ENCODE peak calls at places on chromosomes 7 and 10, in eight cellular contexts. G is HCT116, Y is NT2/D1, X is PC-3, N is GM23248, U is H1, B is GM12878, K is IMR-90. O is an unnamed sample. For H3K9me3, the result is how much of the 10 kb centered on the place peaks cover.

GRCh38 chr7:134992626-134993179 is 6.4 kb downstream of the AGBL3 start:
- DNase-seq in N (no peak), K (peak), G (no peak), Y (no peak), B (peak), U (no peak), X (no peak), O (no peak)

GRCh38 chr7:773622-773915 is 46.5 kb upstream of the PRKAR1B start:
- DNase-seq in K (no peak), G (no peak), Y (no peak), N (no peak), U (no peak), X (no peak), B (no peak), O (no peak)

GRCh38 chr7:43639858-43640491 is 57.1 kb downstream of the STK17A start:
- DNase-seq in K (peak), U (no peak), G (no peak), N (peak), Y (peak), B (no peak), X (peak), O (no peak)

GRCh38 chr10:42519079-42519478 is 119.3 kb downstream of the ZNF33B start:
- DNase-seq in X (no peak), N (no peak), B (no peak), Y (no peak), U (no peak), G (no peak), K (no peak), O (no peak)

GRCh38 chr7:88927-89921 is 103.1 kb upstream of the FAM20C start:
- DNase-seq in B (no peak), G (no peak), U (no peak), Y (no peak), N (peak), K (peak), X (peak), O (no peak)

GRCh38 chr7:25066253-25066652 is 58.8 kb downstream of the CYCS start:
- DNase-seq in B (no peak), G (no peak), Y (no peak), N (no peak), K (no peak), X (no peak), U (no peak), O (no peak)

GRCh38 chr10:102604379-102604960 is 39.8 kb upstream of the TRIM8 start:
- DNase-seq in Y (no peak), B (no peak), U (no peak), N (peak), X (peak), K (peak), G (peak), O (no peak)

GRCh38 chr10:127452568-127452967 is 96.5 kb upstream of the NPS start:
- DNase-seq in G (no peak), X (no peak), Y (no peak), B (no peak), N (no peak), U (no peak), K (no peak), O (no peak)

GRCh38 chr10:110373059-110373458 is 68.3 kb upstream of the SMNDC1 start:
- DNase-seq in X (no peak), N (no peak), U (no peak), G (no peak), Y (no peak), K (peak), B (no peak), O (no peak)

GRCh38 chr7:80253653-80254052 is 119.0 kb downstream of the GNAI1 start:
- DNase-seq in B (no peak), X (peak), U (no peak), N (no peak), Y (no peak), G (no peak), K (peak), O (no peak)

GRCh38 chr10:71094712-71095390 is 117.5 kb upstream of the UNC5B start:
- DNase-seq in K (no peak), G (no peak), U (no peak), N (no peak), X (peak), B (no peak), Y (no peak), O (no peak)

GRCh38 chr10:2898509-2898860 is 168.9 kb upstream of the PFKP start:
- DNase-seq in X (no peak), N (no peak), K (no peak), Y (no peak), U (no peak), G (no peak), B (no peak), O (no peak)

GRCh38 chr10:25933653-25934608 is at the start of gene MYO3A:
- DNase-seq in G (no peak), B (no peak), U (no peak), X (no peak), N (no peak), K (no peak), Y (peak), O (no peak)

GRCh38 chr7:99791021-99791420 is 7.0 kb upstream of the CYP3A4 start:
- DNase-seq in Y (no peak), K (peak), B (no peak), X (peak), U (no peak), G (no peak), N (peak), O (no peak)

GRCh38 chr10:60518745-60519144 is 129.1 kb upstream of the ANK3 start:
- DNase-seq in Y (no peak), X (no peak), N (no peak), G (no peak), B (no peak), U (no peak), K (no peak), O (peak)

GRCh38 chr10:103238506-103239252 is 7.0 kb upstream of the RPEL1 start:
- DNase-seq in Y (no peak), U (peak), G (peak), B (no peak), X (peak), K (peak), N (peak), O (no peak)

GRCh38 chr10:103657061-103657591 is 163.6 kb downstream of the NEURL1 start:
- DNase-seq in U (no peak), B (no peak), N (no peak), K (no peak), G (no peak), X (peak), Y (no peak), O (no peak)

GRCh38 chr7:1567893-1568292 is 1.9 kb downstream of the PSMG3 start:
- DNase-seq in Y (no peak), G (no peak), B (no peak), N (peak), K (peak), X (peak), U (no peak), O (no peak)

GRCh38 chr7:130393095-130393494 is 12.8 kb downstream of the CPA1 start:
- DNase-seq in X (no peak), G (no peak), Y (no peak), K (peak), N (peak), B (no peak), U (no peak), O (no peak)

GRCh38 chr7:42193457-42194111 is 43.4 kb downstream of the GLI3 start:
- DNase-seq in X (no peak), U (no peak), G (no peak), B (no peak), K (peak), Y (no peak), N (no peak), O (no peak)

GRCh38 chr7:127751062-127751722 is 99.2 kb downstream of the SND1 start:
- DNase-seq in X (no peak), K (peak), G (no peak), U (no peak), N (peak), Y (no peak), B (no peak), O (no peak)

GRCh38 chr7:137943132-137943551 is 58.7 kb downstream of the CREB3L2 start:
- DNase-seq in U (no peak), K (peak), B (no peak), N (peak), Y (no peak), G (no peak), X (no peak), O (no peak)

GRCh38 chr7:17299477-17299991 is 1.1 kb downstream of the AHR start:
- DNase-seq in X (peak), N (peak), U (no peak), Y (no peak), G (no peak), B (no peak), K (peak), O (no peak)

GRCh38 chr10:99279626-99280111 is 44.0 kb upstream of the HPSE2 start:
- DNase-seq in B (no peak), G (no peak), X (peak), N (peak), U (no peak), Y (no peak), K (peak), O (no peak)

GRCh38 chr7:22866965-22867364 is 44.3 kb upstream of the TOMM7 start:
- DNase-seq in U (no peak), G (no peak), N (peak), B (no peak), X (no peak), Y (no peak), K (peak), O (no peak)

GRCh38 chr7:140423501-140423900 is 19.6 kb downstream of the RAB19 start:
- DNase-seq in U (no peak), B (no peak), K (no peak), N (no peak), X (no peak), Y (no peak), G (no peak), O (no peak)

GRCh38 chr10:59709472-59710125 is at the start of gene SLC16A9:
- DNase-seq in K (peak), N (peak), X (peak), U (peak), G (peak), Y (no peak), B (peak), O (no peak)

GRCh38 chr7:28787116-28787515 is 171.0 kb downstream of the TRIL start:
- DNase-seq in X (no peak), Y (no peak), G (no peak), B (no peak), N (no peak), K (no peak), U (no peak), O (no peak)

GRCh38 chr10:124164252-124164651 is 70.9 kb upstream of the CHST15 start:
- DNase-seq in B (no peak), X (no peak), N (no peak), G (no peak), K (no peak), U (no peak), Y (no peak), O (no peak)

GRCh38 chr7:3439333-3440030 is 138.4 kb downstream of the SDK1 start:
- DNase-seq in B (no peak), N (peak), U (no peak), K (peak), X (peak), Y (no peak), G (no peak), O (no peak)

DNA sequence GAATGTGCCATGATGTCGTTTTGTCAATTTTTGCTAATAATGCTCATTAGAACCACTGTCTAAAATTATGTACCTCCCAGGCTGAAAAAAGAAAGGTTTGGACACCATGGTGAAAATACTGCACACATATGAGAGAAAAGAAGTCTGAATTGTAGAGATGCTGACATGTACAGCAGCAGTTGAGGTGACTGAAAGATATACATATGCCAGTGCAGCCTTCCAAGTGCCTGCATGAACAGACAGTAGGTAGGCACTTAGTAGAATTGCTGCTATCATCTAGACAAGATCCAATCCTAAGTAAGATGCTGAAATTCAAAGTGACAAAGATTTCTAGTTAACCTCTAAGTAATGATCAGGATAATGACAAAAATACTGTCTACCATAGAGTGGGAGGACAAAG is 86.9 kb downstream of the SLC13A1 start:
- DNase-seq in K (no peak), Y (no peak), G (no peak), U (no peak), B (no peak), X (no peak), N (no peak), O (no peak)
- H3K9me3 ChIP-seq in K (under half), Y (under half), G (under half), U (under half), B (under half), X (under half), N (under half), O (under half)

GRCh38 chr10:113127285-113128283 is 177.5 kb downstream of the TCF7L2 start:
- DNase-seq in Y (no peak), K (no peak), B (no peak), G (no peak), X (no peak), U (no peak), N (peak), O (no peak)
- H3K9ac ChIP-seq in Y (peak), K (no peak), B (no peak), G (no peak), X (no peak), U (no peak), N (peak), O (no peak)

DNA sequence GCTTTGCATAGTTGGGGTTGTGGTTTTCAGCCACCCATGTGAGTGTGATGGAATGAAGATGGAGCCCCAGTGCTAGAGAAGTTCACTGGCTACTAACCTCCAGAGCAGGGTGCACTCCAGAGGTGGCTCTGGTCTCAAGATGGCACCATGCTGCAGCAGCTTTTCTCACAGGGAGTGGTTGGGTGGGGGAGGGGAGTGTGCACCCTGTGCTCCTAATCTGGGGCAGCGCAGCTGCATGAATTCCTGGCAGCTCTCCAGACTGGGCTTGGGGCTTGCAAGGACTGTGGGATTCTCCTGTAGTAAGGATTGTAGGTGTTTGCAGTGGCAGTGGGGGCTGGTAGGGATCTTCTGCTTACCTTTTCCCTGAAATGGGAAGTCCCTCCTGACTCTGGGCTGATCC is 23.7 kb downstream of the PHTF2 start:
- DNase-seq in G (no peak), K (no peak), U (no peak), N (no peak), X (no peak), B (no peak), Y (no peak), O (no peak)
- H3K9me3 ChIP-seq in G (under half), K (under half), U (under half), N (under half), X (under half), B (half or more), Y (under half), O (under half)

DNA sequence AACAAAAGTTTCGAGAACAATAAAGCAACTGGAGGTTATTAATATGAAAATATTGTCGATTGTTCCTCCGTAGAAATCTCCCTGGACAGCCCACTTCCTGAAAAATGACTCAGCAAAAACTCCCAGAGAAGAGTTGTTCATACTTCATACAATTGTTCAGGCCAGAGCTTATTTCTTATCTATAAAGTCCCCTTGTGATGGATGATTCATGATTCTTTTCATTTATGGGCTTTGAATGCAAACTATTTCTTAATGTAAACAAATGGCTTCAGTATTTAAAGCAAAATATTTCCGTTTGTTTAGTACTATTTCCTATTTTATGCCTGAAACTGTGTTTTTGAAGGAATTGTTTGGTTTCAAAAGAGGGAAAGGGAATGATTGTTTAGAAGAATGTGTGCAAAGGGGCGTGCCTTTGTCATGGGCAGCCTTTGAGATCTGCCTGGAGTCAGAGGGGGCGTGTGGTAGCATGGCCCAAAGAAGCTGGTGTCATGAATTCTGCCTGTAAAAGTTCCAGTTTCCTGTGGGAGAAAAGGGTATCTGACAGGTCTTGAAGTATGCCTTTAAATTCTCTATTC is 26.2 kb upstream of the EXOC6 start:
- DNase-seq in K (peak), Y (no peak), G (no peak), B (no peak), X (peak), U (no peak), N (peak), O (peak)
- H3K9ac ChIP-seq in K (peak), Y (no peak), G (no peak), B (no peak), X (peak), U (no peak), N (no peak), O (no peak)

GRCh38 chr10:118775478-118775877 is 20.7 kb upstream of the CACUL1 start:
- DNase-seq in X (no peak), G (no peak), K (no peak), U (no peak), B (no peak), N (peak), Y (no peak), O (no peak)

GRCh38 chr10:118781536-118781935 is 26.8 kb upstream of the CACUL1 start:
- DNase-seq in K (no peak), G (no peak), N (no peak), X (no peak), B (no peak), U (no peak), Y (no peak), O (no peak)

GRCh38 chr10:118776960-118777359 is 22.2 kb upstream of the CACUL1 start:
- DNase-seq in B (no peak), G (no peak), X (no peak), K (no peak), Y (no peak), U (no peak), N (no peak), O (no peak)

GRCh38 chr10:118776033-118776432 is 21.3 kb upstream of the CACUL1 start:
- DNase-seq in K (no peak), G (no peak), Y (no peak), X (no peak), N (no peak), B (no peak), U (no peak), O (no peak)

DNA sequence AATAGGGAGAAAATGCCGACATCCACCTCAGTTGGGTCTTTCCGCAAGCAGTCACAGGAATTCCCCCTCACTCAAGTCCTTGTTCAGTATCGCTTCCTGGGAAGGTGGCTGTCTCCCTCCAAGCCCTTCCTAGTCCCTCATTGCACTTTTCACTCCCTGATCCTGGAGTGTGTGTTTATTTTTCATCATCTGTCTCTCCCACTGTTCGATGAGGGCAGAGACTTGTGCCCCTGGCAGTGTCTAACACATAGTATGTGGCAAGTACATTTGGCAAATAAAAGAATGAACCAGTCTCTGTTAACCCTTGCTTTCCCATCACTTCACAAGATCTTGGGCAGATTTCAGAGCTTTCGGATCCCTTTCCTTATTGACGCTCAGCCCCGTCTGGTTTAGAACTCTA is 24.0 kb upstream of the CACUL1 start:
- DNase-seq in K (no peak), G (no peak), X (no peak), Y (no peak), U (no peak), B (no peak), N (no peak), O (no peak)
- H3K9me3 ChIP-seq in K (under half), G (under half), X (under half), Y (under half), U (under half), B (under half), N (under half), O (under half)

DNA sequence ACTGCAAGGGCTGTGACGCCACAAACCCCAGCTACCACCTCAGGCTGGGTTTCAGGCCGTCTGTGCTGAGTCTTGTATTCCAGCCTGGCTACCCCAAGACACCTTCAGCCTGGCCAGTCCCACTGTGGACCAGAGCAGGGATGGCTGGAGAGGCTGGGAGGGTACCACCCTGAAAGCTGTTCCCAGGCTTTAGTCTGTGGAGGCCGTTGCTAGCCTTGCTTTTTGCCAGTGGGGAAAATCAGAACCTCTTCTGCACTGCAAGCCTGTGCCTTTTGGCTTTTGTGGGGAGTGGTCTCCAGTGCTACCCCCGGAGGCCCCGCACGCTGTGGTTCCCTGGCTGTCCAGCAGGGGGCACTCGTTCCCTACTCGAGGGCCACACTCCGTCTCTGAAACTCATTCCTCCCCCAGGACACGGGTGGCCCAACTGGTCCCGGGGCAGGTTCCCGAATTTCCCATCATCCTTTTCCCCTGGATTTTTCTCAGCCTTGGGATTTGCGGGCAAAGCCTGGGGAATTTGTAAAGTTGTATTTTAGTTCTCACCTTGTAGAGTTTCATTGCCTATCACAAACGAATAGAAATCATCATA is 128.4 kb upstream of the BTBD16 start:
- DNase-seq in X (peak), Y (no peak), K (no peak), N (no peak), U (no peak), G (no peak), B (no peak), O (no peak)
- H3K9ac ChIP-seq in X (peak), Y (peak), K (no peak), N (peak), U (no peak), G (no peak), B (no peak), O (no peak)

DNA sequence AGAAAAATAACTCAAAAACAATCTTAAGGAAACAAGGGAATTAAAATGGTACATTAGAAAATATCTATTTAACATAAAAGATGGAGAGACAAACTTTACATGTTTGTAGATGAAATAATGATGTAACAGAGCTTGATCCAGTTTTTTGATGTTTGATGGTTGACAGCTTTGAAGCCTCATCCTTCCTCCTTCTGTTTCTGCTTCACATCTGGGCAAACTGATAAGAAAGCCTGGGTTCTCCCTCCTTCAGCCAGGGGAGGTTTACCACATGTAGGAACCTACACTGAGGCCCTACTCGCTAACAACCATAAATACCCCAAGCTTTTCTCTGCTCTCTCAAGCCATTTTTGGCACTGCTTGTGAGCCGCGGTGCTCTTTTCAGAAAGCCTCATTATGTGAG is 82.8 kb upstream of the ZNF32 start:
- DNase-seq in G (no peak), U (no peak), B (no peak), N (no peak), K (no peak), X (no peak), Y (no peak), O (no peak)
- H3K9me3 ChIP-seq in G (under half), U (under half), B (under half), N (under half), K (under half), X (under half), Y (under half), O (under half)

GRCh38 chr7:155885162-155886160 is 73.2 kb upstream of the SHH start:
- DNase-seq in B (no peak), Y (no peak), X (peak), G (no peak), N (peak), K (peak), U (no peak), O (no peak)
- H3K9ac ChIP-seq in B (no peak), Y (no peak), X (peak), G (no peak), N (no peak), K (peak), U (no peak), O (no peak)